ENCODE peak calls at places on chromosome 11, in seven cellular contexts. F is adipocyte, N is Caco-2, T is lower lobe of right lung, X is HL-60, O is heart left ventricle, W is dorsolateral prefrontal cortex. J is an unnamed sample.

GRCh38 chr11:115470928-115471327 is 33.3 kb downstream of the CADM1 start:
- DNase-seq in T (no peak), N (no peak), O (no peak), F (no peak), W (no peak), X (no peak), J (no peak)

GRCh38 chr11:88651556-88651955 is 314.0 kb upstream of the CTSC start:
- DNase-seq in W (no peak), T (no peak), F (no peak), O (no peak), N (no peak), X (no peak), J (no peak)

GRCh38 chr11:1029686-1030085 is 6.8 kb downstream of the MUC6 start:
- DNase-seq in F (no peak), X (no peak), W (no peak), N (no peak), O (no peak), T (no peak), J (no peak)

GRCh38 chr11:69115586-69116560 is 39.9 kb upstream of the SMIM38 start:
- DNase-seq in N (peak; percentile 33), X (no peak), O (peak; percentile 81), F (no peak), W (no peak), T (peak; percentile 90), J (peak; percentile 23)

GRCh38 chr11:120746836-120747609 is 235.5 kb downstream of the GRIK4 start:
- DNase-seq in X (no peak), T (no peak), N (no peak), W (no peak), O (no peak), F (no peak), J (no peak)

GRCh38 chr11:128694618-128695481 is 978 bp downstream of the FLI1 start:
- DNase-seq in O (peak; percentile 80), T (peak; percentile 70), X (no peak), W (no peak), N (no peak), F (peak; percentile 63), J (no peak)

GRCh38 chr11:91850533-91851305 is 373.9 kb upstream of the FAT3 start:
- DNase-seq in W (no peak), T (no peak), X (no peak), F (no peak), N (no peak), O (no peak), J (no peak)

GRCh38 chr11:57781529-57781943 is 19.9 kb downstream of the CTNND1 start:
- DNase-seq in O (no peak), W (no peak), N (peak; percentile 99), T (peak; percentile 83), F (no peak), X (no peak), J (peak; percentile 87)

GRCh38 chr11:61820174-61820573 is 3.4 kb upstream of the FADS1 start:
- DNase-seq in N (no peak), F (peak; percentile 50), X (no peak), O (no peak), W (no peak), T (no peak), J (peak; percentile 90)

GRCh38 chr11:77188912-77189491 is 61.0 kb downstream of the MYO7A start:
- DNase-seq in T (peak; percentile 39), O (peak; percentile 54), X (no peak), F (no peak), N (no peak), W (no peak), J (peak; percentile 62)

GRCh38 chr11:12725863-12726666 is 51.8 kb downstream of the TEAD1 start:
- DNase-seq in T (no peak), F (no peak), X (no peak), N (no peak), O (no peak), W (no peak), J (no peak)

GRCh38 chr11:70547821-70548670 is 149.7 kb downstream of the CTTN start:
- DNase-seq in X (no peak), T (no peak), N (no peak), O (peak; percentile 53), F (no peak), W (no peak), J (peak; percentile 23)

GRCh38 chr11:66312549-66313320 is 4.1 kb downstream of the CD248 start:
- DNase-seq in X (peak; percentile 98), W (peak; percentile 96), N (peak; percentile 99), F (peak; percentile 100), T (peak; percentile 100), O (peak; percentile 99), J (peak; percentile 99)

GRCh38 chr11:2071748-2072385 is 67.3 kb downstream of the IGF2 start:
- DNase-seq in T (no peak), W (no peak), N (no peak), F (no peak), X (no peak), O (no peak), J (no peak)

GRCh38 chr11:68798221-68798813 is 43.4 kb downstream of the CPT1A start:
- DNase-seq in O (no peak), F (peak; percentile 36), X (peak; percentile 49), T (no peak), W (no peak), N (no peak), J (no peak)

DNA sequence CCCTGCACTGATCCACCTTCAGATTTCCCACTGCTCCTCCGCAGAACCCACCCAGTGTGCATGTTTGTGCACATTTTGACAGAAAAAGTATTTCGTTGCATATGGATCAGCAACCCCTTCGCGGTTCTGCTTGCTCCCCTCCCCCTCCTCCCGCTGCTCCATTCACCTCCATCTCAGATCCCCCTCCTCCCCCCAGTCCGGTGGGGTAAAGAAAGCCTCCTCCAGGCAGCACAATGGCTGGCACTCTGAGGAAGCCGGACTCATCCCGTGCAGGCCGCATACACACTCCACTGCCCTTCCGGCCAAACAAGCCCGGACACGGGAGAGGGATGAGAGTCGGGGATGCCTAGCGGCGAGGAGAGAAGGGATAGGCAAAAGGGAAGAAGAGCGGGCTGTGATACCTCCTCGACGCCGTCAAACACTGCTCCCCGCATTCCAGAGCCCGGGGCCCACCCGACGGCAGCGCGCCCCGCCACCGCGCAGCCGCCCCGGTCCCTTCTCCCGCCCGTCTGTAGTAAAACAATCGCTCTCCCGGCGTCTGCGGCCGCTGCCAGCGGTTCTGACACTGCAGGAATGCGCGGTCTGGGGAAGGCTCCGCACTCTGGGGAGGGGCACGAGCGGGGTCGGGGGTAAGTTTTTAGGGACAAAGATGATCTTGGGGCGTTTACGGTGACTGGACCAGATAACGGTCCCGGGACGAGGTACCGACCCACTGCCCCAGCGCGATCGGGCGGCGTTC is 909 bp downstream of the FEZ1 start:
- DNase-seq in N (no peak), F (peak; percentile 75), X (no peak), T (no peak), O (peak; percentile 72), W (peak; percentile 56), J (no peak)
- H3K4me3 ChIP-seq in N (peak overlapping the region; percentile 35), F (peak overlapping the region; percentile 78), X (peak overlapping the region; percentile 61), T (peak overlapping the region; percentile 62), O (peak overlapping the region; percentile 69), W (peak overlapping the region; percentile 83), J (peak overlapping the region; percentile 45)

DNA sequence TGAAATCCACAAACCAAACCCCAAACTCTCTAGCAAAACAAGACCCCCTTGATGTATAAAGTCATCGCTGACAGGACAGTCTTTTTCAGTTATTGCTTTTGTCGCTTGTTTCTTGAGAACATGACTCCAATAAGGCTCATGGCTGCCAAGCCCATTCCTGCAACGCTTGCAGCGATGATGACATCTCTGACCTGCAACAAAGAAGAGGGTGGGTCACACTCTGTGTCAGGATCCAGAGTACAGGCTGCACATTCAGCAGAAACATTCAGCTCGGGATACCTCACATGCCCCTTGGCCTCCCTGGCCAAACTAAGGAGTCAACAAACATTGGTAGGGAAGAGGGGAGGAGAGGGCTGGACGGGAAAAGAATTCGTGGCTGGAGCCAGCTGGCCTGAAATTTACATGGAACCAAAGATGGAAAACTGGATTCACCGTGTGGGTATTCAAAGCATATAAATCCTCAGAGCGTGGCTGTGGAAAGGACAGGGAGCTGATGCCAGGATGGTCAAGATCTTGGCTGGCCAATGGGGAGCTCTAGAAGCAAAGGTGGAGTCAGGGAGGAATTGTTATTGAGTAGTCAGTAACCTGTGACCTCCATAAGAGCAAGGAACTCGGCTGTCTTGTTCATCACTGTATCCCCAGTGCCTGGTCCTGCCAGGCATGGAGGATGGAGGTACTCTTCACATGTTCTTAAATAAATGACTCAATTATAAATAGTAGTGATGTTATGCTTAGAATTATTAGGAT is 11.8 kb upstream of the PLAAT2 start:
- DNase-seq in N (peak; percentile 79), T (no peak), F (no peak), W (no peak), X (no peak), O (no peak), J (peak; percentile 72)
- H3K4me3 ChIP-seq in N (peak overlapping the region; percentile 22), T (peak overlapping the region; percentile 37), F (peak overlapping the region; percentile 60), W (peak overlapping the region; percentile 20), X (no peak overlapping the region), O (peak overlapping the region; percentile 25), J (no peak overlapping the region)

GRCh38 chr11:126211236-126212088 is at the start of the genes FAM118B and RPUSD4:
- DNase-seq in X (peak; percentile 98), W (peak; percentile 99), T (peak; percentile 98), F (peak; percentile 100), N (peak; percentile 100), O (peak; percentile 99), J (peak; percentile 97)

GRCh38 chr11:126210871-126211235 is 597 bp downstream of the RPUSD4 start:
- DNase-seq in N (peak; percentile 49), W (no peak), F (no peak), T (no peak), O (no peak), X (peak; percentile 22), J (no peak)

GRCh38 chr11:126216526-126217305 is 5.1 kb downstream of the FAM118B start:
- DNase-seq in O (no peak), X (no peak), N (no peak), W (no peak), F (no peak), T (no peak), J (no peak)

GRCh38 chr11:126212089-126212660 is 593 bp downstream of the FAM118B start:
- DNase-seq in N (no peak), T (no peak), W (no peak), X (no peak), O (no peak), F (peak; percentile 42), J (no peak)

DNA sequence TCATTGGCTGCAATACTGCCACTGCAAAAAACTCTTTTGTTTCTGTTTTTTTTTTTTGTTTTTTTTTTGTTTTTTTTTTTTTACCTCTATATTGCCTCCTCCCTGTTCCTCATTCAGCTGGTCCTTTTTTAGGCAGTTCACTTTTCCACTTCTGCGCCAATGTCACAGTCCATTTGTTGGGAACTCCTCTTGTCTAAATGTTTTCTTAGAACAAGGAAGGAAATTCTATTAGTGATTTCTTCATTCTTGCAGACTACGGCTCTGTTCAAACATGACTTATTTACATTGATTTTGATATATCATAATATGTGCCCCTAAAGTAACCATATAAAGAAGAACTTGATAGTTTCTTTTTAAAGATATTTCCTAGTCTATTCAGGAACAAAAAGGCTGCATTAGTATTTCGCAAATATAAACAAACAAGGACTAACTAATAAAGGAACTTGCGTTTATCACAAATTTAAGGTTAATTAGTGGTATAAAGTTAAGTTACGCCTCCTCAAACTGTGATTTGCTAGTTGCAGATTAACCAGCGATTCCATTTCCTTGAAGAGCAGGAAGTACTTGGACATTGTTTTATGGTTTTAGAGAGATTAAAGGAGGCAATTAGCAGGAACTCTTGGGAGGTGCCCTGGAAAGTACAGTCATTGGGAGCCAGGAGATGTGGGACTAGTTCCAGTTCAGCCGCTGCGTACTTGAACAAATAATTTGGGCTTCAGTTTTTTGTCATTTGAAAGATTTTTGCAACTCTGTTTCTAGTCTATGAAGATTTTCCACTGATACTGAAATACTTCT is 3.1 kb downstream of the FAM118B start:
- DNase-seq in N (no peak), O (no peak), F (peak; percentile 3), W (no peak), X (peak; percentile 34), T (no peak), J (peak; percentile 96)
- H3K4me3 ChIP-seq in N (no peak overlapping the region), O (no peak overlapping the region), F (no peak overlapping the region), W (peak overlapping the region; percentile 7), X (no peak overlapping the region), T (peak overlapping the region; percentile 10), J (peak overlapping the region; percentile 29)

GRCh38 chr11:20026629-20027545 is 133.4 kb downstream of the DBX1 start:
- DNase-seq in F (no peak), T (no peak), W (no peak), N (peak; percentile 93), O (no peak), X (no peak), J (peak; percentile 9)
- H3K4me3 ChIP-seq in F (no peak overlapping the region), T (no peak overlapping the region), W (no peak overlapping the region), N (peak overlapping the region; percentile 27), O (no peak overlapping the region), X (no peak overlapping the region), J (no peak overlapping the region)

J was measured in small intestine.